ENCODE peak calls at places on chromosomes 7 and 10, in five cellular contexts. K, I, D, A and N are unnamed samples. For H3K9me3, the result is how much of the 10 kb centered on the place peaks cover.

GRCh38 chr7:150323682-150324365 is 479 bp upstream of the ACTR3C start:
- DNase-seq in I (no peak), D (no peak), A (no peak), K (no peak), N (no peak)

GRCh38 chr10:72764151-72764550 is 72.2 kb downstream of the MCU start:
- DNase-seq in K (no peak), D (no peak), I (no peak), A (no peak), N (no peak)

GRCh38 chr10:12597800-12598750 is 248.7 kb downstream of the CAMK1D start:
- DNase-seq in I (no peak), A (no peak), K (no peak), D (no peak), N (no peak)

GRCh38 chr7:82481499-82482097 is 38.0 kb upstream of the CACNA2D1 start:
- DNase-seq in A (no peak), D (no peak), I (no peak), K (no peak), N (no peak)

GRCh38 chr10:589961-590680 is 99.3 kb downstream of the DIP2C start:
- DNase-seq in K (no peak), A (no peak), I (no peak), D (no peak), N (peak)

GRCh38 chr10:105029285-105029684 is 388.2 kb downstream of the SORCS3 start:
- DNase-seq in D (no peak), I (no peak), A (no peak), K (no peak), N (no peak)

GRCh38 chr7:27245798-27246691 is 3.4 kb downstream of the EVX1 start:
- DNase-seq in A (no peak), K (no peak), I (no peak), D (peak), N (no peak)

GRCh38 chr7:25124485-25125136 is 449 bp downstream of the CYCS start:
- DNase-seq in I (peak), D (no peak), K (no peak), A (no peak), N (no peak)

GRCh38 chr10:33215154-33215553 is 119.3 kb downstream of the NRP1 start:
- DNase-seq in D (no peak), K (no peak), A (no peak), I (no peak), N (no peak)

GRCh38 chr10:3813267-3813666 is 28.3 kb upstream of the KLF6 start:
- DNase-seq in D (no peak), I (no peak), A (no peak), K (no peak), N (no peak)

GRCh38 chr7:100475549-100475948 is 3.5 kb downstream of the TSC22D4 start:
- DNase-seq in I (no peak), K (no peak), D (no peak), A (peak), N (no peak)

GRCh38 chr10:68196707-68197106 is 35.2 kb downstream of the ATOH7 start:
- DNase-seq in D (no peak), K (no peak), I (no peak), A (no peak), N (no peak)

DNA sequence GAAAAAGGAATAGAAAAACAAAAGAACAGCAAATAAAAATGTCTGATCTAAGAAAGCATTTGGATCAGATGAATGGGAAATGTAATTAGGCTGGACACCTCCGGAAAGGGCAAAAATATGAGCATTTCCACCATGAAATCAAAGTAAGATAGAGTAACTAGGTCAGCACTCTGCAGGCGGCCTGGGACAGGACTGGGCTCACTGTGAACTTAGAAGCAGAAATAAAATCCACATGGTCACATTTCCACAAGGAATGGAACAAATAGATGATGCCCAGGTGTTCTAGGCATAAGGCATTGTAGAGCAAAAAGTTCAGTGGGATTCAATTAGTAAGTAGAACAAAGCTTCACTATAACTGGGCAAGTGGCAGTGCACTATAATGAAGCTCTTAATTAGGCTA is 209.9 kb upstream of the ETV1 start:
- DNase-seq in A (no peak), D (no peak), K (no peak), I (no peak), N (no peak)
- H3K9me3 ChIP-seq in A (under half), D (under half), K (under half), I (under half), N (under half)

GRCh38 chr10:130764651-130765050 is 546.9 kb downstream of the TCERG1L start:
- DNase-seq in A (no peak), D (no peak), I (no peak), K (no peak), N (peak)

GRCh38 chr10:130763491-130763890 is 548.0 kb downstream of the TCERG1L start:
- DNase-seq in I (no peak), K (no peak), A (no peak), D (no peak), N (peak)

GRCh38 chr10:130766716-130767115 is 544.8 kb downstream of the TCERG1L start:
- DNase-seq in A (no peak), K (no peak), I (no peak), D (no peak), N (no peak)

GRCh38 chr10:130767116-130767730 is 544.3 kb downstream of the TCERG1L start:
- DNase-seq in I (no peak), A (no peak), K (no peak), D (no peak), N (no peak)

DNA sequence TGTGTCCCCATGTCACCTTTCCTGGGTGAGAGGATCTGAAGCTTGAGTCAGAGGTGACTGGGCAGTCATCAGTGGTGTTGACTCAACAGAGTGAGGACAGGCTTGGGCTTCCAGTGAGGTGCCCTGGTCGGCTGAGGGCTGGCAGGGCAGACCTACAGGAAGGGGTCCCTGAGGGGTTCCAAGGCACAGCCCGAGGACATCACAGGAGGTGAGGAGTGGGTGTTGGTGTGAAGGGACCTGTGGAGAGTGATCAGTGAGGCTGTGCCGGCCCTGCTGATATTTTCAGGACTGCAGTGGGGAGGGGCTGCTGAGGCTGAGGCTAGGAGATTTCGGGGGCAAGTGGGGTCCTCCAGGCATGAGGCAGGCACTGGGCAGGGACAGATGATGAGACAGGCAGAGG is 545.5 kb downstream of the TCERG1L start:
- DNase-seq in I (no peak), K (no peak), A (no peak), D (no peak), N (peak)
- H3K9me3 ChIP-seq in I (under half), K (under half), A (under half), D (under half), N (under half)

DNA sequence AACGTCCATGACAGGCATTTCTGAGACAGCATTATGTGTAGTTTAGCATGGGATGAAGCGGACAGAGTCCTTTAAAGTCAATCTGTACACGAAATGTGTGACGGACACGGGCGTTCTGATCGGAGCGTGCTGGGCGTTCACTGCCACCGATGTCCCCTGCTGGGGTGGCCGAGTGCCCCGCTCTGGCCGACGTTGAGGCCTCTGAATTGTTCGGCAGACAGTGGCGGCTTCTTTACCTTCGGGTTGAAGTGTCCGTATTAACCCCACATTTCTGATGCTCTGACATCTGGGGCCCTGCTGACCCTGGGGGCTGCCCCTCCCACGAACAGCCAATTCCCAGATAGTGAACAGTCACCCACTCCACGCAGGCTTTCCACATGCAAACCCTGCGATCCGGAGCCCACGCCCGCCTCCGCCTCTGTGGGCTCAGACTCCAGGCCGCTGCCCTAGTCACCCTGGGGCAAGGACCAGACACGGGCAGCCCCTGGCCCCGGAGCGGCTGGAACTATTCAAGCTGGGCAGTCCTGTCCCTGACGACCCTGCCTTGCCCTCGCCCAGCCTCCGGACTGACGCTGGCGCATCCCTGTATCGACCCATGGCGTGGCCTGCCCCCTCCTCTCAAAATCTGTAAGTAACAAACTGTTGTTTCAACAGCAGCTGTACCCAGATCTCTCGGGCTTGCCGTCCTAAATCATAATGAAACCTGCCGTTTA is 445.7 kb downstream of the PTPRN2 start:
- DNase-seq in K (no peak), A (no peak), I (no peak), D (no peak), N (no peak)
- H3K9me3 ChIP-seq in K (under half), A (half or more), I (under half), D (under half), N (under half)

DNA sequence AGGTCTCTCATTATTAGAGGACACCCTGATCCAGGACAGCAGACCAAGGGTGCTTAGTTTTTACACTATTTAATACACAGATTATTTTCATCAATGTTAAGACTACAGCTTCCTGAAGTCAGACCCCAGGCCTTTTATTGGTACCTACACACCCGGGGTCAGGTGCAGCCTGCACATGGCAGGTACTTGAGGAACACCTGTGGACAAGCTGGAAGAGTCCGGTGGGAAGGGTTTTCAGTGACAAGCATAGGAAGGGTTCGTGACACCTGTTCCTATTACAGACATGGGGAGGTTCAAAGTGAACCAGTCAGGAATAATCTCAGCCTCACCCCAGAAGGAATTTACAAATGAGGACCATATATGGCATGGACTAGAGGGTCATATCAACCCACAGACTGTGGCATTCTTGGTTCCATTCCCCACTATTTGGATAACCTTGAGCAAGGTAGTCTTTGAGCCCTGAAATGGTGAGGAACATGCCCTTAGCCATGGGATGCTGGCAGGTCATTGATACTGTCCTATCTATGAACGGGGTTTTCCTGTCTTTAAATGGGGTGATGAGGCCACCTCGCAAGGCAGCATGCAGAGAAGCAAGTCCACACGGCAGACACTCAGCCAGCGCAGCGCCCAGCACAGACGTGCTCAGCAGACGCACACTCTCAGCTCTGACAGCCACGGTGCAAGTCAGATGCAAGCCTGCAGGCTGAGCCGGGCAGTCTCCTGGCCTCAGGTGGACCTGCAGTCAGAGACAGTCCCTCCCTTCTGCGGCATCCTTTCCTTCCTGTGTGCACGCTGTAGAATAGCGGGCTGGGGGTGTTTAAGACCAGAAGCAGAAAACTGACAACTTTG is 624.9 kb downstream of the PTPRN2 start:
- DNase-seq in I (no peak), K (no peak), D (no peak), A (no peak), N (no peak)
- H3K9me3 ChIP-seq in I (under half), K (under half), D (under half), A (under half), N (under half)

DNA sequence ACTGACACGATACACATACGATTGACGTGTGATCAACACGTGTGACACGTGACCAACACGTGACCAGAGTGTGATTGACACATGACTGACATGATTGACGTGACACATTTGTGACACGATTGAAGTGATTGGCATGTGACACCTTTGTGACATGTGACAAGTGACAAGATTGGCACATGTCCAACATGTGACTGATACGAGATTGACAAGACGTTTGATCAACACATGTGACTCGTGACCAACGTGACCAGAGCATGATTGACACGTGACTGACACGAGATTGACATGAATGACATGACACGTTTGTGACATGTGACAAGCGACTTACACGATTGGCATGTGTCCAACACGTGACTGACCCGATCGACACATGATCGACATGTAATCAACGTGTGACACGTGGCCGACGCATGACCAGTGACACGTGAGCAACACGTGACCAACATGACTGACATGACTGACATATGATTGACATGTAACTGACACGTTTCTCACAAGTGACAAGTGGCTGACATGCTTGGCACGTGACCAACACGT is 22.0 kb downstream of the CRPPA start:
- DNase-seq in K (no peak), A (no peak), I (no peak), D (no peak), N (no peak)
- H3K9me3 ChIP-seq in K (under half), A (half or more), I (under half), D (under half), N (under half)

GRCh38 chr7:64875258-64875657 is 27.8 kb upstream of the ZNF273 start:
- DNase-seq in A (no peak), K (no peak), D (no peak), I (no peak), N (peak)
- H3K9me3 ChIP-seq in A (under half), K (under half), D (under half), I (under half), N (under half)

DNA sequence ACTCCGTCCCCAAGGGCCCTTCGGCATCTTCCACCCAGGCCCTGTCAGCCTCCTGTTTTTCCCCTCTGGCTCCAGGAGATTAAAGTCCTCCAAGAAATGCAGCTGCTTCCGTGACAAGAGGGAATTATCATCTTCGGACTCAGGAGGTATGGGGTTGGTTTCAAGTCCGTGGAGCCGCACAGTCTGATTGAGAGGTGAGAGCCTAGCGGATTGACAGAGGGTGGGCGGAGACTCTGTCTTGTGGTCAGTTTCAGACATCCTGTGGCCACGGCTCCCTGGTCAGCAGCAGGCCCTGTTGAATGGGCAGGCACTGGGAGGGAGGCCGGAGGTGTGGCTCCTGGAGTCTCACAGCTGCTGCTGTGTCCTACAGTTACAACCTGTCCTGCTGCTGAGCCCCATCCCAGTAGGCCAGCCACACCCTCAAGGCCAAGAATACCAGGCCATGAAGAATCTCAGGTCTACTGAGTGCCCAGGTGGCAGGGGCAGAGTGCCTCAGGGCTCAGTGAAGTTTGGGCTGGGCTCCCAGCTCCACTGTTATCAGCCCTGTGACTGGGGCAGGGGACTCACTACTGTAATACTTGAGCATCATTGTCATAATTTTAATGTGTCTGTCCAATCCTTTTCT is 49.3 kb upstream of the ZNF716 start:
- DNase-seq in I (no peak), D (no peak), K (no peak), A (no peak), N (no peak)
- H3K9me3 ChIP-seq in I (under half), D (under half), K (half or more), A (half or more), N (under half)

GRCh38 chr7:84271550-84271949 is 77.0 kb upstream of the SEMA3A start:
- DNase-seq in K (no peak), D (no peak), I (no peak), A (no peak), N (no peak)

GRCh38 chr7:84277628-84278224 is 83.1 kb upstream of the SEMA3A start:
- DNase-seq in D (no peak), I (no peak), K (no peak), A (no peak), N (no peak)

DNA sequence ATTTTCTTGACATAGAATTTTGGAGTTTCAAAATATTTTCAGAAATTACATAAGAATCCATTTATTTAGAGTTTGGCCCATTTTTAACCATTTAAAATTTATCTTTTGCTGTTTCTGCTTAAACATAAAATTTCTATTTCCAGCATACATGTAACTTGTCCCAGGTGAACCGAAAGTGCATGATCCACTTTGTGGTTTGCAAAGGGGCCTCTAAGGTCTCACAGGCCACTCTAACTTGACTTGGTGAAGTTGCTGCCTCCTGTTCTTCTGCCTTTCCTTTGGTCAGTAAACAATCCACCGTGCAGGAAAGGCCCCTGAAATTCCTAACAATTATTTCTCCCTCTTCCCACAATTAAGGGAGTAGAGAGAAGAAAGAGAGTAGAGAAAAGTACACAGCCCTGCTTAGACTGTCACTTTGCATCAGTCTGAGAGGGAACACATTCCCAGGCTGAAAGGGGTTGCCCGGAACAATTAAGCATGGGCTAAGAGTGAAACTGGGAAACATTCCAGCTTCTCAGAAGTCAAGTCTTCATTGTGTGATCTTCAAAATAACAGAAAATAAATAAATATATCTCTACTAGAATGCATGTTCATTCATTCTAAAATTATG is 79.5 kb upstream of the SEMA3A start:
- DNase-seq in A (no peak), I (no peak), K (no peak), D (no peak), N (no peak)
- H3K9me3 ChIP-seq in A (under half), I (under half), K (under half), D (under half), N (under half)

DNA sequence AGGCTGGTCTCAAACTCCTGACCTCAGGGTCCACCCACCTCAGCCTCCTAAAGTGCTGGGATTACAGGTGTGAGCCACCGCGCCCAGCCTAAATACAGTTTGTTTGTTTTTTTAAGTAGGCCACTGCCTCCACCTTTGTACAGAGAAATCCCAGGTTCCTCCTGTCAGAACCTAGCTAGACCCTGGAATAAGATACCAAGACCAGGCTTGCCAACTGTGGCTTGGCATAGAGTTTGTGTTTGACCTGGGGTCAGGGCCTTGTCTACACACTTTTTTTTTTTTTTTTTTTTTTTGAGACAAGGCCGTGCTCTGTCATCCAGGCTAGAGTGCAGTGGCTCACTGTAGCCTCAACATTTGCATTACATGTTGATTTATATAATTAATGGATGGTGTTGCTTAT is 34.3 kb upstream of the DNAH11 start:
- DNase-seq in A (no peak), I (no peak), D (no peak), K (no peak), N (no peak)
- H3K9me3 ChIP-seq in A (under half), I (under half), D (under half), K (under half), N (under half)

GRCh38 chr10:38050212-38050611 is 39.7 kb downstream of the ZNF33A start:
- DNase-seq in A (no peak), K (no peak), D (no peak), I (no peak), N (no peak)

GRCh38 chr10:38045129-38045528 is 34.7 kb downstream of the ZNF33A start:
- DNase-seq in D (no peak), K (no peak), I (no peak), A (no peak), N (no peak)

GRCh38 chr10:38043516-38043915 is 33.0 kb downstream of the ZNF33A start:
- DNase-seq in I (no peak), A (no peak), D (no peak), K (no peak), N (no peak)

GRCh38 chr10:38047666-38048065 is 37.2 kb downstream of the ZNF33A start:
- DNase-seq in K (no peak), A (no peak), I (no peak), D (no peak), N (no peak)
- H3K9me3 ChIP-seq in K (under half), A (under half), I (under half), D (under half), N (under half)